ENCODE peak calls at places on chromosome 3, in five cellular contexts. V, J, R, U and I are unnamed samples.

GRCh38 chr3:17951241-17951640 is 208.8 kb upstream of the TBC1D5 start:
- DNase-seq in V (no peak), J (no peak), R (no peak), U (no peak), I (no peak)

GRCh38 chr3:183114374-183114773 is 15.1 kb upstream of the MCCC1 start:
- DNase-seq in V (no peak), J (no peak), R (no peak), U (no peak), I (no peak)

GRCh38 chr3:59286791-59287531 is 237.1 kb upstream of the CFAP20DC start:
- DNase-seq in V (no peak), J (peak), R (peak), U (no peak), I (no peak)

GRCh38 chr3:61352300-61352699 is 101.0 kb upstream of the FHIT start:
- DNase-seq in V (no peak), J (no peak), R (no peak), U (no peak), I (no peak)

GRCh38 chr3:40714771-40715170 is 190.0 kb downstream of the ZNF621 start:
- DNase-seq in V (no peak), J (peak), R (no peak), U (peak), I (no peak)

GRCh38 chr3:62237296-62237948 is 135.9 kb downstream of the FEZF2 start:
- DNase-seq in V (no peak), J (no peak), R (no peak), U (no peak), I (no peak)

GRCh38 chr3:171282041-171282440 is 178.2 kb downstream of the TNIK start:
- DNase-seq in V (peak), J (no peak), R (no peak), U (peak), I (no peak)

GRCh38 chr3:123244128-123244527 is 42.4 kb downstream of the SEC22A start:
- DNase-seq in V (no peak), J (peak), R (no peak), U (no peak), I (no peak)

GRCh38 chr3:161264771-161265343 is 43.7 kb downstream of the NMD3 start:
- DNase-seq in V (no peak), J (no peak), R (peak), U (no peak), I (no peak)

GRCh38 chr3:131840151-131840797 is 194.5 kb downstream of the CPNE4 start:
- DNase-seq in V (peak), J (peak), R (no peak), U (peak), I (no peak)

GRCh38 chr3:45980229-45980813 is 15.3 kb downstream of the FYCO1 start:
- DNase-seq in V (no peak), J (no peak), R (no peak), U (no peak), I (no peak)

GRCh38 chr3:7667774-7668173 is 806.9 kb downstream of the GRM7 start:
- DNase-seq in V (no peak), J (no peak), R (no peak), U (no peak), I (no peak)

GRCh38 chr3:157336252-157337009 is 100.2 kb upstream of the PTX3 start:
- DNase-seq in V (no peak), J (no peak), R (no peak), U (peak), I (no peak)

GRCh38 chr3:130488769-130489450 is 28.1 kb upstream of the COL6A6 start:
- DNase-seq in V (no peak), J (no peak), R (no peak), U (no peak), I (no peak)

GRCh38 chr3:42118762-42119361 is 27.7 kb downstream of the TRAK1 start:
- DNase-seq in V (peak), J (peak), R (no peak), U (peak), I (no peak)

GRCh38 chr3:8518138-8518537 is 16.5 kb downstream of the LMCD1 start:
- DNase-seq in V (no peak), J (no peak), R (peak), U (peak), I (no peak)

GRCh38 chr3:179068779-179069530 is 2.7 kb downstream of the ZMAT3 start:
- DNase-seq in V (peak), J (no peak), R (peak), U (peak), I (no peak)

GRCh38 chr3:43953814-43954241 is 263.1 kb downstream of the ABHD5 start:
- DNase-seq in V (peak), J (no peak), R (peak), U (peak), I (no peak)

GRCh38 chr3:11662392-11662990 is 18.8 kb upstream of the VGLL4 start:
- DNase-seq in V (peak), J (peak), R (no peak), U (peak), I (no peak)

GRCh38 chr3:13479332-13479581 is 849 bp upstream of the HDAC11 start:
- DNase-seq in V (peak), J (no peak), R (peak), U (peak), I (no peak)

GRCh38 chr3:50194903-50195500 is 3.6 kb downstream of the GNAT1 start:
- DNase-seq in V (no peak), J (no peak), R (peak), U (no peak), I (no peak)

GRCh38 chr3:16143870-16144568 is 30.5 kb upstream of the GALNT15 start:
- DNase-seq in V (no peak), J (no peak), R (no peak), U (no peak), I (no peak)

GRCh38 chr3:138097192-138097829 is 18.1 kb downstream of the DZIP1L start:
- DNase-seq in V (no peak), J (no peak), R (peak), U (no peak), I (no peak)

GRCh38 chr3:130093741-130094391 is 12.2 kb downstream of the ALG1L2 start:
- DNase-seq in V (no peak), J (no peak), R (no peak), U (no peak), I (peak)

GRCh38 chr3:18758047-18758704 is 333.0 kb upstream of the SATB1 start:
- DNase-seq in V (peak), J (peak), R (no peak), U (peak), I (peak)

GRCh38 chr3:45795882-45796765 is at the start of gene SLC6A20:
- DNase-seq in V (no peak), J (no peak), R (peak), U (no peak), I (no peak)

GRCh38 chr3:160112481-160112880 is 112.7 kb upstream of the C3orf80 start:
- DNase-seq in V (no peak), J (no peak), R (no peak), U (peak), I (no peak)

GRCh38 chr3:32948625-32949445 is 2.6 kb upstream of the CCR4 start:
- DNase-seq in V (no peak), J (no peak), R (no peak), U (no peak), I (no peak)

GRCh38 chr3:111321786-111322185 is 220.2 kb upstream of the CD96 start:
- DNase-seq in V (no peak), J (no peak), R (no peak), U (no peak), I (no peak)

GRCh38 chr3:187456268-187456667 is 88.1 kb downstream of the RTP4 start:
- DNase-seq in V (peak), J (no peak), R (no peak), U (peak), I (no peak)

GRCh38 chr3:66047321-66048050 is 8.8 kb upstream of the MAGI1 start:
- DNase-seq in V (peak), J (peak), R (peak), U (peak), I (no peak)

GRCh38 chr3:115187149-115187757 is 40.2 kb upstream of the ZBTB20 start:
- DNase-seq in V (no peak), J (no peak), R (no peak), U (no peak), I (peak)

GRCh38 chr3:144148356-144148755 is 176.7 kb downstream of the DIPK2A start:
- DNase-seq in V (no peak), J (no peak), R (no peak), U (no peak), I (no peak)

GRCh38 chr3:38368238-38368637 is 21.7 kb downstream of the XYLB start:
- DNase-seq in V (no peak), J (no peak), R (no peak), U (no peak), I (no peak)

GRCh38 chr3:30618508-30618907 is 12.1 kb downstream of the TGFBR2 start:
- DNase-seq in V (no peak), J (no peak), R (no peak), U (no peak), I (no peak)